ENCODE peak calls at places on chromosomes 13 and 19, in eight cellular contexts. O, D, Z, M, G, Y, W and J are unnamed samples.

GRCh38 chr19:16327911-16328823 is 3.5 kb downstream of the KLF2 start:
- DNase-seq in O (no peak), D (no peak), Z (no peak), M (peak; percentile 84), G (no peak), Y (no peak), W (peak; percentile 73), J (no peak)

GRCh38 chr19:10896851-10897526 is 25.6 kb downstream of the CARM1 start:
- DNase-seq in O (no peak), D (no peak), Z (no peak), M (no peak), G (no peak), Y (no peak), W (no peak), J (no peak)

GRCh38 chr19:17755977-17756670 is 4.8 kb downstream of the FCHO1 start:
- DNase-seq in O (peak; percentile 24), D (peak; percentile 84), Z (peak; percentile 39), M (no peak), G (peak; percentile 56), Y (peak; percentile 29), W (peak; percentile 78), J (peak; percentile 59)

GRCh38 chr19:35869327-35870123 is 1.2 kb downstream of the APLP1 start:
- DNase-seq in O (peak; percentile 74), D (peak; percentile 95), Z (peak; percentile 91), M (peak; percentile 89), G (peak; percentile 65), Y (peak; percentile 38), W (peak; percentile 88), J (peak; percentile 74)

GRCh38 chr19:45218426-45218825 is 26.8 kb downstream of the EXOC3L2 start:
- DNase-seq in O (no peak), D (no peak), Z (no peak), M (no peak), G (no peak), Y (no peak), W (no peak), J (no peak)

GRCh38 chr19:46393456-46394397 is 19.6 kb downstream of the CCDC8 start:
- DNase-seq in O (no peak), D (no peak), Z (no peak), M (peak; percentile 45), G (no peak), Y (no peak), W (no peak), J (no peak)

GRCh38 chr19:5031231-5032100 is 62.6 kb downstream of the KDM4B start:
- DNase-seq in O (peak; percentile 90), D (peak; percentile 95), Z (peak; percentile 88), M (peak; percentile 94), G (no peak), Y (peak; percentile 76), W (peak; percentile 86), J (peak; percentile 97)

GRCh38 chr13:50494110-50494509 is 349.4 kb downstream of the DLEU7 start:
- DNase-seq in O (no peak), D (no peak), Z (no peak), M (no peak), G (no peak), Y (no peak), W (no peak), J (no peak)

GRCh38 chr13:46543307-46543706 is 9.7 kb upstream of the LRCH1 start:
- DNase-seq in O (no peak), D (no peak), Z (no peak), M (no peak), G (no peak), Y (no peak), W (no peak), J (no peak)

GRCh38 chr13:79749556-79749955 is 268.6 kb downstream of the NDFIP2 start:
- DNase-seq in O (no peak), D (no peak), Z (no peak), M (no peak), G (no peak), Y (no peak), W (no peak), J (no peak)

GRCh38 chr13:98044301-98044700 is 90.8 kb downstream of the IPO5 start:
- DNase-seq in O (no peak), D (no peak), Z (no peak), M (no peak), G (no peak), Y (no peak), W (no peak), J (no peak)

GRCh38 chr13:102555914-102556553 is 40.8 kb upstream of the TPP2 start:
- DNase-seq in O (no peak), D (no peak), Z (no peak), M (no peak), G (peak; percentile 10), Y (peak; percentile 6), W (no peak), J (peak; percentile 29)

GRCh38 chr13:46124967-46125933 is 20.4 kb upstream of the CPB2 start:
- DNase-seq in O (no peak), D (no peak), Z (no peak), M (no peak), G (no peak), Y (no peak), W (no peak), J (no peak)

GRCh38 chr13:112627161-112627560 is 39.2 kb upstream of the TUBGCP3 start:
- DNase-seq in O (no peak), D (no peak), Z (no peak), M (no peak), G (no peak), Y (no peak), W (no peak), J (no peak)

GRCh38 chr19:46886546-46887239 is 25.9 kb downstream of the ARHGAP35 start:
- DNase-seq in O (no peak), D (no peak), Z (no peak), M (no peak), G (peak; percentile 63), Y (no peak), W (no peak), J (no peak)

GRCh38 chr19:27975419-27976005 is 1237.4 kb downstream of the UQCRFS1 start:
- DNase-seq in O (no peak), D (no peak), Z (no peak), M (no peak), G (no peak), Y (no peak), W (no peak), J (no peak)

GRCh38 chr19:27971071-27971470 is 1241.9 kb downstream of the UQCRFS1 start:
- DNase-seq in O (no peak), D (peak; percentile 12), Z (peak; percentile 13), M (no peak), G (peak; percentile 87), Y (peak; percentile 61), W (no peak), J (no peak)

GRCh38 chr19:27974082-27974513 is 1238.9 kb downstream of the UQCRFS1 start:
- DNase-seq in O (peak; percentile 20), D (peak; percentile 54), Z (peak; percentile 42), M (no peak), G (peak; percentile 41), Y (no peak), W (peak; percentile 43), J (peak; percentile 39)

GRCh38 chr19:27971869-27972268 is 1241.1 kb downstream of the UQCRFS1 start:
- DNase-seq in O (no peak), D (no peak), Z (no peak), M (no peak), G (no peak), Y (no peak), W (no peak), J (no peak)

DNA sequence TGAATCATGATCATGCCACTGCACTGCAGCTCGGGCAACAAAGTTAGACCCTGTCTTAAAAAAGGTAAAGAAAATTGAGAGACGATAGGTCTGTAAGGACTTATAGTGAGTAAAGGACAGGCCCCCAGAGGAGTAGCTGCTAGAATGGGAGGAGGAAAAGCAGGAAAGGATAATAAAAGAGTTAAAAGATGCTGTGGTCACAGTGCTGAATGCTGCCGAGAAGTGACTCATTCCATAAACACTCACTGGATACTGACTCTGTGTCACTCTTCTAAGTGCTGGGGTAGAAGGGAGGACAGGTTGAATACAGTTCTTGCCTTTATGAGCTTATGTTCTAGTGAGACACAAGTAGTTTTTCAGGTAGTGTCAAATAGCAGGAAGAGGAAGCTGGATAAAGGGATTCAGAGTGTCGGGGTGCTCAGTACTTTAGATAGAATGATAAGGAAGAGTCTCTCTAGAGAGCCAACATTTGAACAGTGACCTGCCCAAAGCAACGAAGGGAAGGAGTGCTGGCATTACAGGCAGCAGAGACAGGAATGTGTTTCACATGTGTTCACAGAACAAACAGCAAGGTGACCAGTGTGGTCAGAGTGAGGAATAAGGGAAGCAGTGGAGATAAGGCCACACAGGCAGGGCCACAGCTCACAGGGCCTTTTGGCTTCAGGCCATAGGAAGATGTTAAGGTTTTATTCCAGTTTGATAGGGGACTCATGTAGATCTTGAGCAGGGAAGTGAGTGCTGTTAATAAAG is 1240.5 kb downstream of the UQCRFS1 start:
- DNase-seq in O (no peak), D (no peak), Z (peak; percentile 25), M (no peak), G (peak; percentile 88), Y (peak; percentile 11), W (no peak), J (no peak)
- TF ChIP-seq CTCF in O (no peak), D (no peak), Z (no peak), M (no peak), G (no peak), Y (no peak), W (no peak), J (no peak)

GRCh38 chr19:33302175-33302973 is at the start of gene CEBPA:
- DNase-seq in O (peak; percentile 81), D (peak; percentile 86), Z (peak; percentile 88), M (peak; percentile 97), G (peak; percentile 55), Y (peak; percentile 90), W (peak; percentile 90), J (peak; percentile 85)
- TF ChIP-seq CTCF in O (peak; percentile 63), D (no peak), Z (peak; percentile 38), M (peak; percentile 20), G (no peak), Y (no peak), W (peak; percentile 51), J (peak; percentile 46)

GRCh38 chr13:77565635-77566034 is 30.1 kb downstream of the SCEL start:
- DNase-seq in O (no peak), D (no peak), Z (no peak), M (no peak), G (peak; percentile 8), Y (no peak), W (no peak), J (peak; percentile 12)
- TF ChIP-seq CTCF in O (peak; percentile 67), D (peak; percentile 59), Z (no peak), M (no peak), G (peak; percentile 53), Y (peak; percentile 81), W (no peak), J (peak; percentile 17)

GRCh38 chr19:53131732-53132131 is 978 bp downstream of the ZNF415 start:
- DNase-seq in O (no peak), D (no peak), Z (no peak), M (no peak), G (no peak), Y (peak; percentile 2), W (no peak), J (no peak)

GRCh38 chr19:53131085-53131484 is 1.6 kb downstream of the ZNF415 start:
- DNase-seq in O (no peak), D (no peak), Z (no peak), M (no peak), G (no peak), Y (no peak), W (no peak), J (peak; percentile 10)

GRCh38 chr19:53140351-53140750 is 7.6 kb upstream of the ZNF415 start:
- DNase-seq in O (no peak), D (no peak), Z (no peak), M (no peak), G (no peak), Y (no peak), W (no peak), J (no peak)

GRCh38 chr19:53132231-53132991 is at the start of gene ZNF415:
- DNase-seq in O (peak; percentile 81), D (peak; percentile 86), Z (no peak), M (peak; percentile 90), G (peak; percentile 54), Y (peak; percentile 86), W (peak; percentile 81), J (peak; percentile 75)

GRCh38 chr19:53136432-53136831 is 3.7 kb upstream of the ZNF415 start:
- DNase-seq in O (no peak), D (no peak), Z (no peak), M (no peak), G (no peak), Y (no peak), W (no peak), J (no peak)
- TF ChIP-seq CTCF in O (no peak), D (no peak), Z (no peak), M (no peak), G (no peak), Y (no peak), W (no peak), J (no peak)